ENCODE peak calls at places on chromosome 7, in seven cellular contexts. R, I, Q, K, S, A and H are unnamed samples.

GRCh38 chr7:54831644-54832095 is 72.7 kb upstream of the SEC61G start:
- DNase-seq in R (no peak), I (no peak), Q (no peak), K (no peak), S (no peak), A (no peak), H (peak; percentile 84)

GRCh38 chr7:93958216-93958615 is 36.7 kb downstream of the GNG11 start:
- DNase-seq in R (no peak), I (no peak), Q (no peak), K (no peak), S (no peak), A (peak; percentile 20), H (no peak)

GRCh38 chr7:10931161-10931560 is 42.5 kb upstream of the PHF14 start:
- DNase-seq in R (no peak), I (no peak), Q (no peak), K (no peak), S (no peak), A (no peak), H (no peak)

GRCh38 chr7:66627151-66627681 is 1.5 kb upstream of the KCTD7 start:
- DNase-seq in R (peak; percentile 45), I (no peak), Q (no peak), K (no peak), S (no peak), A (no peak), H (no peak)

GRCh38 chr7:128948312-128948973 is 10.7 kb downstream of the IRF5 start:
- DNase-seq in R (no peak), I (no peak), Q (no peak), K (no peak), S (no peak), A (no peak), H (no peak)

GRCh38 chr7:2717293-2717904 is 29.4 kb downstream of the AMZ1 start:
- DNase-seq in R (no peak), I (no peak), Q (no peak), K (no peak), S (no peak), A (no peak), H (no peak)

GRCh38 chr7:151711906-151712771 is 164.8 kb downstream of the PRKAG2 start:
- DNase-seq in R (peak; percentile 24), I (no peak), Q (no peak), K (no peak), S (no peak), A (no peak), H (no peak)

GRCh38 chr7:144834516-144835165 is 1.2 kb downstream of the TPK1 start:
- DNase-seq in R (no peak), I (peak; percentile 40), Q (peak; percentile 18), K (peak; percentile 27), S (peak; percentile 70), A (no peak), H (no peak)

GRCh38 chr7:82057476-82057875 is 287.6 kb upstream of the HGF start:
- DNase-seq in R (no peak), I (no peak), Q (no peak), K (no peak), S (no peak), A (no peak), H (no peak)